ENCODE peak calls at places on chromosomes 5 and 9, in four cellular contexts. H is stimulated activated CD8-positive, alpha-beta memory T cell treated with anti-CD3 and anti-CD28 coated beads, Interleukin-2, amount 100 ng/mL, for 48 hours; F is ureter; W is GM12891. Q is an unnamed sample.

GRCh38 chr5:43017438-43017820 is 22.7 kb downstream of the ANXA2R start:
- DNase-seq in W (no peak), H (no peak), F (no peak), Q (no peak)

GRCh38 chr5:171269717-171270116 is 39.3 kb upstream of the TLX3 start:
- DNase-seq in W (no peak), H (no peak), F (no peak), Q (no peak)

GRCh38 chr9:131733601-131734061 is 6.2 kb downstream of the RAPGEF1 start:
- DNase-seq in W (no peak), F (no peak), H (no peak), Q (no peak)

GRCh38 chr5:174310243-174310642 is 264.7 kb downstream of the NSG2 start:
- DNase-seq in W (no peak), H (no peak), F (no peak), Q (no peak)

GRCh38 chr9:79562749-79563386 is 8.9 kb upstream of the TLE4 start:
- DNase-seq in H (no peak), F (no peak), W (no peak), Q (no peak)

GRCh38 chr5:118553662-118554061 is 434.7 kb downstream of the DTWD2 start:
- DNase-seq in F (no peak), H (no peak), W (no peak), Q (no peak)

GRCh38 chr9:3794005-3794404 is 268.2 kb upstream of the RFX3 start:
- DNase-seq in F (no peak), H (no peak), W (no peak), Q (no peak)

GRCh38 chr5:4868140-4868735 is 271.9 kb upstream of the ADAMTS16 start:
- DNase-seq in W (peak), H (peak), F (no peak), Q (peak)

GRCh38 chr9:98867109-98867433 is 59.6 kb downstream of the GALNT12 start:
- DNase-seq in W (no peak), H (no peak), F (no peak), Q (no peak)

GRCh38 chr9:93864840-93865239 is 90.3 kb downstream of the BARX1 start:
- DNase-seq in W (no peak), F (no peak), H (no peak), Q (no peak)

GRCh38 chr9:99146574-99146973 is 41.7 kb downstream of the TGFBR1 start:
- DNase-seq in F (no peak), W (no peak), H (no peak), Q (no peak)